ENCODE peak calls at places on chromosomes 11 and 22, in seven cellular contexts. J is CD4-positive, alpha-beta T cell; T is brain microvascular endothelial cell; X is kidney; W is lower lobe of right lung; H is kidney epithelial cell; C is HFF-Myc. G is an unnamed sample.

GRCh38 chr22:31983911-31984661 is 39.8 kb downstream of the YWHAH start:
- DNase-seq in H (no peak), C (no peak), X (no peak), T (no peak), J (no peak), W (no peak), G (no peak)

GRCh38 chr11:34425863-34426262 is 12.9 kb upstream of the CAT start:
- DNase-seq in J (no peak), T (no peak), H (peak), W (no peak), X (no peak), C (peak), G (no peak)

GRCh38 chr11:83157755-83158473 is 983 bp downstream of the PCF11 start:
- DNase-seq in C (no peak), H (no peak), T (peak), W (peak), J (peak), X (peak), G (no peak)

GRCh38 chr11:1202154-1202775 is 20.6 kb upstream of the MUC5B start:
- DNase-seq in J (no peak), X (peak), C (no peak), T (no peak), H (no peak), W (peak), G (peak)

GRCh38 chr11:86176165-86176884 is 68.2 kb upstream of the EED start:
- DNase-seq in T (peak), H (no peak), W (no peak), X (no peak), C (no peak), J (no peak), G (no peak)

GRCh38 chr11:1228921-1229451 is 6.1 kb downstream of the MUC5B start:
- DNase-seq in J (no peak), C (no peak), W (no peak), T (no peak), X (peak), H (no peak), G (no peak)

GRCh38 chr11:119223856-119224255 is 17.7 kb downstream of the CBL start:
- DNase-seq in T (no peak), H (peak), J (no peak), C (no peak), X (no peak), W (no peak), G (no peak)

GRCh38 chr22:27510024-27510423 is 291.5 kb downstream of the MN1 start:
- DNase-seq in X (no peak), J (no peak), H (no peak), T (no peak), C (no peak), W (no peak), G (no peak)

GRCh38 chr11:80841716-80842115 is 1400.9 kb upstream of the TENM4 start:
- DNase-seq in T (no peak), W (no peak), J (no peak), H (no peak), X (no peak), C (no peak), G (no peak)

GRCh38 chr11:118156531-118157185 is 4.0 kb upstream of the SCN4B start:
- DNase-seq in W (no peak), H (no peak), C (no peak), X (no peak), J (no peak), T (no peak), G (no peak)

DNA sequence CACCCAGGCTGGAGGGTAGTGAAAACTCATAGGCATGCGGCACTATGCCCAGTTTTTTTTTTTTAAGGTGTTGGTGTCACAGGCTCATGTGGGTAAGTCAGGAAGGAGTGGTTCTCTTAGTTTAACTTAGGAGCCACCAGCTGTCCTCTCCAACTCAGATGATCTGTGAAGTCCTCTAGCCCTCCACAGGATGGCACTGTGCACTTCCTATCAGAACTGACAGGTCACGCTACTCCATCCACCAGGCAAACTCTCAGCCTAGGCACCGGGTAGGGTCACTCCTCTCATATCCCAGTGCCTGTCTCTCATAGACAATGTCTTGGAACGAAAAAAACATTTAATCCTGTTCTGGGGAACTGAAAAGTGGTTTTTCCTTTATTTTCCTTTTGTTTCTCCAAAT is 16.5 kb downstream of the NAP1L4 start:
- DNase-seq in H (no peak), W (no peak), T (peak), J (peak), X (no peak), C (no peak), G (no peak)
- TF ChIP-seq CTCF in H (peak), W (peak), T (peak), J (peak), X (peak), C (peak), G (peak)

GRCh38 chr11:70420496-70420895 is 22.2 kb downstream of the CTTN start:
- DNase-seq in T (no peak), J (no peak), C (no peak), W (no peak), H (no peak), X (no peak), G (no peak)

GRCh38 chr11:70420008-70420464 is 21.7 kb downstream of the CTTN start:
- DNase-seq in C (no peak), W (no peak), H (peak), T (peak), X (no peak), J (no peak), G (no peak)

GRCh38 chr11:70422692-70423522 is 24.6 kb downstream of the CTTN start:
- DNase-seq in C (no peak), X (no peak), W (no peak), T (no peak), H (no peak), J (no peak), G (no peak)

GRCh38 chr11:70419307-70420007 is 21.1 kb downstream of the CTTN start:
- DNase-seq in C (no peak), J (no peak), W (no peak), X (no peak), T (no peak), H (no peak), G (no peak)

GRCh38 chr11:70421123-70421522 is 22.8 kb downstream of the CTTN start:
- DNase-seq in C (no peak), W (no peak), J (no peak), H (no peak), X (no peak), T (no peak), G (no peak)
- TF ChIP-seq CTCF in C (no peak), W (no peak), J (no peak), H (no peak), X (no peak), T (no peak), G (no peak)

GRCh38 chr11:78744202-78744601 is 169.5 kb upstream of the NARS2 start:
- DNase-seq in W (no peak), X (no peak), T (no peak), H (no peak), C (no peak), J (no peak), G (no peak)

GRCh38 chr11:78740175-78741161 is 165.8 kb upstream of the NARS2 start:
- DNase-seq in X (no peak), C (no peak), W (no peak), J (no peak), T (no peak), H (no peak), G (no peak)

GRCh38 chr11:78744949-78745348 is 170.3 kb upstream of the NARS2 start:
- DNase-seq in X (no peak), J (no peak), W (no peak), C (no peak), H (no peak), T (no peak), G (no peak)

GRCh38 chr11:78741794-78742193 is 167.1 kb upstream of the NARS2 start:
- DNase-seq in J (no peak), X (no peak), C (no peak), T (no peak), W (no peak), H (no peak), G (no peak)

DNA sequence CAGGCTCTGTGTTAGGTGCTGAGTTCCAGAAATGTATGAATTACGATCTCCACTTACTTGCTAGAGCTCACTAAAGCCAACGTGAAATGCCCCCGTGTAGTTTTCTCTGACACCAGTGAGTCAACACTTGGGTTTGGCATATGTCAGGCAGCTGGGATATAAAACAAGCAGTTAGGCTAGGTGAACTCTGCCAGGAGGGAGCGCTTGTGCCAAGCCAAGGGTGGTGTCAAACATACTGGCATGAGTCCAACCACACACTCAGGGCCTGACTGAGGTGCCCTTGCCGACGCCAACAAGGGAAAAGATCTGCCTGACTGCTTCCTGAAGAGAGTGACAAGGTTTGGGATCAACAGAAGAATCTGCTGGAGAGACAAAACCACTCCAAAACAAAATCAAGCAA is 167.8 kb upstream of the NARS2 start:
- DNase-seq in X (peak), W (peak), J (no peak), T (no peak), C (no peak), H (no peak), G (no peak)
- TF ChIP-seq CTCF in X (no peak), W (no peak), J (no peak), T (no peak), C (no peak), H (no peak), G (no peak)

DNA sequence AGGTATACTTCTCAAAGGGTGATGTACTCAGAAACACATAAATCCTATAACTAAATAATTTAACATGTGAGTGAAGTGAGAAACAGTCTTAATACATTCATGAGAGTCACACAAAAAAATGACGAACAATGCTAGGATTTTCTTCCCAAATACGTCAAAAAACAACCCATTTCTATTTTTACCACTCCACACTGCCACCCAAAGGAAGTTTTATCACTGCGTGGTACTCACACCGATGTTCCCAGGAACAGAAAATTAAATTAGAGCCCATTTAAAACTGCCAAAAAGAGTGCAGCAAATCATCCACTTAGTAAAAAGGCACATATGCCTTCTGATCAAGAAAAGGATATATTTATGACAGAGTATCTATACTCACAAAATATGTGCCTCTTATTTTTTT is 710.9 kb upstream of the FAT3 start:
- DNase-seq in J (no peak), W (no peak), X (no peak), C (no peak), T (peak), H (no peak), G (no peak)
- TF ChIP-seq CTCF in J (no peak), W (no peak), X (no peak), C (no peak), T (peak), H (peak), G (peak)

GRCh38 chr11:125428486-125429173 is 67.4 kb downstream of the FEZ1 start:
- DNase-seq in W (no peak), J (no peak), X (no peak), C (no peak), H (no peak), T (no peak), G (no peak)
- TF ChIP-seq CTCF in W (no peak), J (no peak), X (no peak), C (no peak), H (no peak), T (no peak), G (no peak)

GRCh38 chr22:48921411-48921903 is 906.2 kb downstream of the BRD1 start:
- DNase-seq in C (no peak), T (no peak), H (no peak), J (no peak), W (no peak), X (no peak), G (no peak)

GRCh38 chr22:48926663-48927062 is 901.0 kb downstream of the BRD1 start:
- DNase-seq in C (no peak), T (no peak), W (no peak), J (no peak), X (no peak), H (no peak), G (no peak)

GRCh38 chr22:48923165-48923875 is 904.4 kb downstream of the BRD1 start:
- DNase-seq in H (no peak), T (no peak), C (no peak), J (no peak), W (no peak), X (no peak), G (no peak)

GRCh38 chr22:48925450-48925849 is 902.2 kb downstream of the BRD1 start:
- DNase-seq in C (no peak), J (no peak), W (no peak), T (no peak), X (no peak), H (no peak), G (no peak)

DNA sequence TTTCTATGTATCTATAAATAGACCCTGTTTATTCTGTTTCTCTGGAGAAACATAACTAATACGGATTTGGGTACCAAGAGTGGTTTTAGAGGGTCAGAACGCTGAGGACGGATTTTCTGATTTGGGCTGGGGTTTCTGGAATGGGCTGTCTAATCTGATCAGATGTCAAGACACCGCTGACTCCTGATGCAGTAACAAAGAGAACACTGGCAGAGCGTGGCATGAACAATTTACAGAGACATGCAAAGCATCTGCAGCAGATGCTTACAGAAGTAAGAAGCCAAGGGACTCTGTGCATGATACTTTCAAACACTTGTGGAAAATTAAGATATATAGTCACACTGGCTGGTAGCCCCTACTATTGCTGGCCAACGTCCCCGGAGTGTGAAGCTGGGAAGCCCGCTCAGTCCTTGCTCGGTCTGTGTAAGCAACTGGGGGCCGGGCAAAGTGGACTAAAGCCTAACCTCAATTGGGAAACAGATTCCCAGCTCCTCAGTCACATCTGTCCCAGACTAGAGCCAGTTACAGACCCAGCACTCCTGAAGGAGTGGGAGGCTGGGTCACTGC is 903.7 kb downstream of the BRD1 start:
- DNase-seq in H (no peak), X (no peak), J (no peak), C (no peak), W (no peak), T (no peak), G (no peak)
- TF ChIP-seq CTCF in H (no peak), X (no peak), J (no peak), C (no peak), W (no peak), T (no peak), G (no peak)

DNA sequence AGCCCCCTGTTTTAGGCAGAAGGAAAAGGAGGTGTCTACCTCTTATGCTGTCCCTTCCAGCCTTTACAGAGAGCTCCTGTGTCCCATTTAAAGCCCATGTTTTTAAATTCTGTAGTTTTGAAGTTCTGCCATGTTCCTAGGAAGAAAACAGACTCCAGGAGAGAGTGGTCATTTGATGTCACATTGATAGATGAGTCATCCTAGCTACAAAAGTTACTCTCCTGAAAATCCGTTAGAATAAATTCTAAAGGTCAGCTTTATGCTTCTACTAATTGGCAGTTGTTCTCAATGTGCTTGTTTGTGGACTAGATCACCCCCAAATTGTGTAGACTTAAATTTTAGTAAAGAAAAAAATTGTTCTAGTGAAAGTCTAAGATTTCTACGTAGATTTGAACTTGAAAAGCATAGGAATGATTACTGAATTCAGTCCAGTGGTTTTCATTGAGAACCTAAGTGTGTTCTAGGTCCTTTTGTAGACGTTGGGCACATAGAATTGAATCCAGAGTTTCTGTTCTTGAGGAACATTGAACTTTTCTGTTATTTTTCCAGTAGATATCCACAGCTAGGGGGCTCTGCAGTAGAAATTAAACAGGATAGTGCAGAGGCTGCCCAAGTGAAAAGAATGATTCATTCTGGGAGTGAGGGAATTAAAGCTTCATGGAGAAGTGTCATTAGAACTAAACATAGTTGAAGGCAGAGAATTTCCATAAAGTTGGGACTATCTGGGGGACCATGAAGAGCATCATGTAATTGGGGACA is 140.6 kb upstream of the RASSF10 start:
- DNase-seq in H (no peak), X (no peak), C (no peak), J (no peak), W (no peak), T (no peak), G (no peak)
- TF ChIP-seq CTCF in H (peak), X (no peak), C (peak), J (no peak), W (no peak), T (peak), G (peak)

GRCh38 chr22:46115755-46116490 is 34.4 kb upstream of the PPARA start:
- DNase-seq in C (no peak), H (no peak), J (no peak), W (no peak), T (no peak), X (no peak), G (no peak)

GRCh38 chr22:46113110-46113909 is 37.0 kb upstream of the PPARA start:
- DNase-seq in J (no peak), X (no peak), C (no peak), H (no peak), T (no peak), W (no peak), G (no peak)

GRCh38 chr22:46115388-46115678 is 35.0 kb upstream of the PPARA start:
- DNase-seq in T (no peak), X (no peak), H (no peak), W (no peak), C (no peak), J (no peak), G (no peak)

GRCh38 chr22:46113910-46114517 is 36.3 kb upstream of the PPARA start:
- DNase-seq in T (no peak), H (no peak), C (no peak), X (no peak), J (no peak), W (no peak), G (no peak)

GRCh38 chr22:46114518-46115387 is 35.6 kb upstream of the PPARA start:
- DNase-seq in J (no peak), C (no peak), X (no peak), H (no peak), W (no peak), T (no peak), G (no peak)
- TF ChIP-seq CTCF in J (no peak), C (no peak), X (no peak), H (no peak), W (no peak), T (no peak), G (no peak)

GRCh38 chr11:70569996-70570692 is 171.8 kb downstream of the CTTN start:
- DNase-seq in T (no peak), X (peak), J (no peak), H (no peak), C (no peak), W (peak), G (no peak)

GRCh38 chr11:70569173-70569890 is 171.0 kb downstream of the CTTN start:
- DNase-seq in H (no peak), J (no peak), X (peak), C (no peak), T (no peak), W (peak), G (no peak)

GRCh38 chr11:70567680-70568503 is 169.6 kb downstream of the CTTN start:
- DNase-seq in H (no peak), W (peak), C (no peak), T (peak), J (no peak), X (peak), G (no peak)

GRCh38 chr11:70566768-70567530 is 168.6 kb downstream of the CTTN start:
- DNase-seq in T (no peak), J (no peak), C (no peak), H (no peak), X (peak), W (peak), G (no peak)

GRCh38 chr11:70568504-70569172 is 170.3 kb downstream of the CTTN start:
- DNase-seq in W (peak), T (peak), X (peak), J (no peak), C (no peak), H (no peak), G (no peak)
- TF ChIP-seq CTCF in W (peak), T (peak), X (no peak), J (no peak), C (no peak), H (peak), G (no peak)

DNA sequence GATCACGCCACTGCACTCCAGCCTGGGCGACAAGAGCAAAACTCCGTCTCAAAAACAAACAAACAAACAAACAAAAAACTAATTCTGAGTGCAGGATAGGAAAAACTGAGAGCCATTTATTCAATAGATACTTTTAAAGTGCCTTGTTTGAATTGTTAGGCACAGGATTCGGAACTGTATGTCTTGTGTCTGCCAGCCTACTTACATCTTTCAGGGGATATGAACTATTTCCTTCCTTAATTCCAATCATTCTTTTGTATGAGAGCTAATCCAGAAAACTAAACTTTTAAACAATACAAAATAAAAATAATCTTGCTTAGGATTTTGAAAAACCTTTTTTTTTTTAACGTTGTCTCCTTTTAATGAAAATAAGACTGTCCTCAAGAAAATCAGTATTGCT is 12.6 kb downstream of the UVRAG start:
- DNase-seq in X (no peak), H (no peak), J (no peak), T (no peak), C (no peak), W (no peak), G (no peak)
- TF ChIP-seq CTCF in X (no peak), H (no peak), J (no peak), T (no peak), C (no peak), W (no peak), G (no peak)